ENCODE peak calls at places on chromosomes 4 and X, in six cellular contexts. V is activated T-helper 1 cell treated with anti-CD3 and anti-CD28 coated beads, Interleukin-2, amount 50 U/mL, for 16 hours; D is anterior cingulate cortex; E is sciatic nerve; Y is GM20000; Q is retina. M is an unnamed sample.
A peak's percentile ranks its signal among the peaks of the same experiment; 100 is the strongest.

GRCh38 chr4:36026348-36026747 is 218.0 kb downstream of the ARAP2 start:
- DNase-seq in V (no peak), D (no peak), Q (peak; percentile 9), Y (no peak), E (no peak), M (no peak)

GRCh38 chr4:105145059-105145912 is 1.4 kb upstream of the TET2 start:
- DNase-seq in E (no peak), Y (peak; percentile 34), D (no peak), V (no peak), Q (no peak), M (no peak)

GRCh38 chrX:13898084-13898483 is 81.2 kb upstream of the GPM6B start:
- DNase-seq in Y (peak; percentile 33), E (no peak), V (no peak), D (peak; percentile 14), Q (peak; percentile 10), M (no peak)

GRCh38 chr4:38562751-38563198 is 101.2 kb upstream of the KLF3 start:
- DNase-seq in V (no peak), E (no peak), Q (no peak), D (no peak), Y (no peak), M (peak; percentile 59)

GRCh38 chr4:10183462-10183861 is 66.9 kb upstream of the WDR1 start:
- DNase-seq in D (no peak), Y (no peak), V (no peak), E (no peak), Q (no peak), M (no peak)

GRCh38 chr4:153089781-153090180 is 114.5 kb upstream of the TRIM2 start:
- DNase-seq in D (peak; percentile 14), V (no peak), E (no peak), Q (no peak), Y (no peak), M (no peak)

GRCh38 chr4:87251104-87251503 is 30.7 kb upstream of the KLHL8 start:
- DNase-seq in Q (no peak), D (peak; percentile 49), E (peak; percentile 69), Y (no peak), V (no peak), M (no peak)

GRCh38 chr4:123418486-123418931 is 21.9 kb downstream of the SPRY1 start:
- DNase-seq in Y (no peak), V (no peak), E (no peak), D (no peak), Q (peak; percentile 54), M (no peak)

GRCh38 chr4:337932-338758 is 531 bp downstream of the ZNF141 start:
- DNase-seq in V (peak; percentile 11), D (no peak), Q (no peak), Y (peak; percentile 8), E (peak; percentile 66), M (peak; percentile 45)

GRCh38 chr4:52368895-52369294 is 290.2 kb downstream of the USP46 start:
- DNase-seq in D (no peak), E (no peak), Y (no peak), Q (no peak), V (no peak), M (no peak)

GRCh38 chrX:149804102-149804501 is 22.4 kb downstream of the MAGEA9 start:
- DNase-seq in E (no peak), V (no peak), Y (no peak), D (no peak), Q (no peak), M (no peak)

GRCh38 chrX:104310084-104310483 is 55.4 kb upstream of the ESX1 start:
- DNase-seq in Y (no peak), D (no peak), Q (peak; percentile 31), V (no peak), E (no peak), M (no peak)

GRCh38 chrX:78104447-78105176 is 564 bp downstream of the PGK1 start:
- DNase-seq in Y (peak; percentile 18), E (no peak), Q (no peak), V (no peak), D (peak; percentile 2), M (peak; percentile 60)

GRCh38 chr4:154332681-154333421 is 158.7 kb downstream of the DCHS2 start:
- DNase-seq in D (peak; percentile 29), V (peak; percentile 10), E (peak; percentile 57), Q (peak; percentile 89), Y (peak; percentile 12), M (peak; percentile 46)

GRCh38 chr4:116055857-116056827 is 942.7 kb upstream of the NDST4 start:
- DNase-seq in Y (no peak), Q (no peak), V (no peak), D (no peak), E (no peak), M (no peak)

GRCh38 chr4:144355809-144356757 is 215.6 kb upstream of the GYPA start:
- DNase-seq in D (no peak), Q (peak; percentile 70), Y (peak; percentile 51), V (no peak), E (peak; percentile 83), M (no peak)

GRCh38 chrX:63673896-63674295 is 111.1 kb downstream of the ARHGEF9 start:
- DNase-seq in Y (no peak), V (no peak), E (no peak), D (no peak), Q (no peak), M (no peak)

GRCh38 chr4:125105561-125105960 is 209.2 kb upstream of the FAT4 start:
- DNase-seq in E (no peak), V (no peak), D (no peak), Y (no peak), Q (no peak), M (no peak)

GRCh38 chr4:8542776-8543525 is 37.2 kb upstream of the GPR78 start:
- DNase-seq in Q (no peak), D (no peak), V (no peak), Y (no peak), E (no peak), M (no peak)

GRCh38 chr4:65089666-65090065 is 580.6 kb downstream of the EPHA5 start:
- DNase-seq in Y (no peak), Q (no peak), V (no peak), E (no peak), D (no peak), M (no peak)

GRCh38 chr4:128362760-128363159 is 75.1 kb upstream of the PGRMC2 start:
- DNase-seq in E (no peak), Y (no peak), V (no peak), Q (no peak), D (no peak), M (no peak)

GRCh38 chr4:122958505-122958904 is 36.1 kb upstream of the NUDT6 start:
- DNase-seq in E (no peak), D (no peak), Y (no peak), Q (no peak), V (no peak), M (no peak)

GRCh38 chrX:4484266-4484665 is 770.8 kb upstream of the PRKX start:
- DNase-seq in D (no peak), V (no peak), Y (no peak), E (no peak), Q (no peak), M (no peak)

GRCh38 chr4:57190651-57191481 is 80.7 kb upstream of the IGFBP7 start:
- DNase-seq in Q (peak; percentile 63), E (no peak), D (no peak), Y (peak; percentile 52), V (no peak), M (no peak)

GRCh38 chr4:44985938-44986337 is 259.6 kb upstream of the GNPDA2 start:
- DNase-seq in D (no peak), Q (no peak), E (no peak), Y (no peak), V (no peak), M (no peak)

GRCh38 chr4:168731006-168731636 is 234.3 kb downstream of the PALLD start:
- DNase-seq in V (no peak), Q (no peak), Y (no peak), E (no peak), D (no peak), M (no peak)

GRCh38 chr4:8346838-8347605 is 77.5 kb downstream of the HTRA3 start:
- DNase-seq in Y (no peak), V (no peak), E (peak; percentile 47), Q (no peak), D (peak; percentile 11), M (no peak)

GRCh38 chr4:88097301-88097700 is 61.1 kb downstream of the ABCG2 start:
- DNase-seq in Q (no peak), D (no peak), Y (no peak), V (no peak), E (no peak), M (no peak)

GRCh38 chr4:7803992-7804758 is 135.5 kb downstream of the AFAP1 start:
- DNase-seq in E (peak; percentile 94), D (peak; percentile 71), V (peak; percentile 78), Q (peak; percentile 79), Y (peak; percentile 79), M (peak; percentile 87)

GRCh38 chr4:151744614-151745013 is 16.2 kb downstream of the GATB start:
- DNase-seq in V (no peak), E (no peak), Y (peak; percentile 27), D (no peak), Q (no peak), M (no peak)

GRCh38 chr4:147836807-147837206 is 104.9 kb downstream of the ARHGAP10 start:
- DNase-seq in V (no peak), D (no peak), Y (no peak), Q (no peak), E (no peak), M (no peak)

GRCh38 chrX:129577473-129577872 is 37.4 kb downstream of the OCRL start:
- DNase-seq in D (no peak), Y (no peak), Q (no peak), E (no peak), V (no peak), M (no peak)

GRCh38 chr4:47486306-47486705 is 1.2 kb downstream of the ATP10D start:
- DNase-seq in V (no peak), Y (no peak), E (no peak), D (no peak), Q (peak; percentile 29), M (no peak)

GRCh38 chr4:93828332-93828829 is at the start of gene ATOH1:
- DNase-seq in V (no peak), Q (no peak), Y (no peak), D (no peak), E (peak; percentile 58), M (no peak)

GRCh38 chr4:145782756-145783155 is 102.8 kb downstream of the C4orf51 start:
- DNase-seq in Q (no peak), E (no peak), D (no peak), Y (no peak), V (no peak), M (no peak)

GRCh38 chr4:17272154-17272553 is 239.7 kb downstream of the QDPR start:
- DNase-seq in Y (no peak), D (no peak), Q (no peak), V (no peak), E (no peak), M (no peak)

GRCh38 chrX:152641256-152641875 is 3.7 kb downstream of the GABRQ start:
- DNase-seq in Y (no peak), E (no peak), D (no peak), V (no peak), Q (no peak), M (no peak)

GRCh38 chr4:189792819-189793618 is 147.7 kb upstream of the FRG1 start:
- DNase-seq in E (peak; percentile 83), Y (peak; percentile 61), Q (peak; percentile 91), V (no peak), D (peak; percentile 71), M (peak; percentile 68)